ENCODE peak calls at places on chromosomes 2 and 18, in seven cellular contexts. O, W, U, Z, D, R and Y are unnamed samples.

GRCh38 chr2:57542081-57542480 is 504.5 kb upstream of the VRK2 start:
- DNase-seq in O (no peak), W (no peak), U (no peak), Z (no peak), D (no peak), R (peak; percentile 4), Y (no peak)

GRCh38 chr2:129467012-129467779 is 512.3 kb upstream of the RAB6C start:
- DNase-seq in O (no peak), W (no peak), U (no peak), Z (no peak), D (no peak), R (no peak), Y (no peak)

GRCh38 chr2:68730828-68731227 is 3.8 kb upstream of the ARHGAP25 start:
- DNase-seq in O (no peak), W (no peak), U (no peak), Z (peak; percentile 89), D (no peak), R (peak; percentile 89), Y (no peak)

GRCh38 chr2:46010925-46011490 is 286.2 kb upstream of the EPAS1 start:
- DNase-seq in O (no peak), W (no peak), U (peak; percentile 38), Z (peak; percentile 74), D (no peak), R (peak; percentile 66), Y (no peak)

GRCh38 chr2:159445307-159445706 is 158.8 kb upstream of the WDSUB1 start:
- DNase-seq in O (no peak), W (no peak), U (no peak), Z (no peak), D (no peak), R (no peak), Y (no peak)

GRCh38 chr2:75334076-75334475 is 134.8 kb upstream of the TACR1 start:
- DNase-seq in O (no peak), W (no peak), U (no peak), Z (no peak), D (no peak), R (no peak), Y (peak; percentile 86)

GRCh38 chr2:230877737-230878598 is 13.2 kb downstream of the ITM2C start:
- DNase-seq in O (no peak), W (peak; percentile 20), U (no peak), Z (no peak), D (no peak), R (no peak), Y (no peak)

GRCh38 chr2:14702258-14702657 is 69.7 kb downstream of the LRATD1 start:
- DNase-seq in O (no peak), W (no peak), U (no peak), Z (peak; percentile 10), D (no peak), R (no peak), Y (no peak)

GRCh38 chr2:211035548-211036185 is 479.3 kb downstream of the CPS1 start:
- DNase-seq in O (peak; percentile 26), W (no peak), U (peak; percentile 60), Z (peak; percentile 4), D (no peak), R (peak; percentile 46), Y (no peak)

GRCh38 chr2:229407170-229407569 is 136.1 kb upstream of the PID1 start:
- DNase-seq in O (no peak), W (no peak), U (peak; percentile 47), Z (peak; percentile 74), D (no peak), R (peak; percentile 93), Y (peak; percentile 80)

GRCh38 chr18:9736942-9737813 is 29.1 kb downstream of the RAB31 start:
- DNase-seq in O (no peak), W (no peak), U (no peak), Z (peak; percentile 71), D (no peak), R (peak; percentile 50), Y (no peak)

GRCh38 chr2:239285071-239285931 is 115.5 kb downstream of the HDAC4 start:
- DNase-seq in O (no peak), W (no peak), U (no peak), Z (no peak), D (no peak), R (peak; percentile 33), Y (no peak)

GRCh38 chr2:200177971-200178911 is 128.3 kb upstream of the SPATS2L start:
- DNase-seq in O (no peak), W (no peak), U (peak; percentile 57), Z (peak; percentile 71), D (no peak), R (no peak), Y (no peak)

GRCh38 chr2:176637497-176638166 is 368.4 kb downstream of the MTX2 start:
- DNase-seq in O (peak; percentile 36), W (peak; percentile 48), U (peak; percentile 46), Z (peak; percentile 23), D (no peak), R (peak; percentile 24), Y (peak; percentile 26)

DNA sequence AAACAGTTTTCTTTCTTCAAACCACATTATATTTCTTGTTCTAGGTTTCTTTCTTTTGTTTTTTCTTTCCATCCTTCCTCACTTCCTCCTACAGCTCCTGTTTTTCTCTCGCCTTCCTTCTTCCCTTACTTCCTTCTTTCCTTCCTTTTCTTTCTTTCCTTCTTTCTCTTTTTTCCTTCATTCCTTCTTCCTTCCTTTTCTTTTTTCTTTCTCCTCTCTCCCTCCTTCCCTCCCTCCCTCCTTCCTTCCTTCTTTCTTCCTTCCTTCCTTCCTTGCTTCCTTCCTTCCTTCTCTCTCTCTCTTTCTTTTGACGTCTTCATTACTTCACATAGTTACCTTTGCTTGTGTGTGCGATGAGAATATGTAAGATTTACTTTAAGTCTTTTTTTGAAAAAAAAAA is 470.0 kb upstream of the FSIP2 start:
- DNase-seq in O (no peak), W (no peak), U (no peak), Z (no peak), D (no peak), R (no peak), Y (no peak)
- H3K23ac ChIP-seq in O (no peak overlapping the region), W (no peak overlapping the region), U (no peak overlapping the region), Z (no peak overlapping the region), D (no peak overlapping the region), R (no peak overlapping the region), Y (no peak overlapping the region)

DNA sequence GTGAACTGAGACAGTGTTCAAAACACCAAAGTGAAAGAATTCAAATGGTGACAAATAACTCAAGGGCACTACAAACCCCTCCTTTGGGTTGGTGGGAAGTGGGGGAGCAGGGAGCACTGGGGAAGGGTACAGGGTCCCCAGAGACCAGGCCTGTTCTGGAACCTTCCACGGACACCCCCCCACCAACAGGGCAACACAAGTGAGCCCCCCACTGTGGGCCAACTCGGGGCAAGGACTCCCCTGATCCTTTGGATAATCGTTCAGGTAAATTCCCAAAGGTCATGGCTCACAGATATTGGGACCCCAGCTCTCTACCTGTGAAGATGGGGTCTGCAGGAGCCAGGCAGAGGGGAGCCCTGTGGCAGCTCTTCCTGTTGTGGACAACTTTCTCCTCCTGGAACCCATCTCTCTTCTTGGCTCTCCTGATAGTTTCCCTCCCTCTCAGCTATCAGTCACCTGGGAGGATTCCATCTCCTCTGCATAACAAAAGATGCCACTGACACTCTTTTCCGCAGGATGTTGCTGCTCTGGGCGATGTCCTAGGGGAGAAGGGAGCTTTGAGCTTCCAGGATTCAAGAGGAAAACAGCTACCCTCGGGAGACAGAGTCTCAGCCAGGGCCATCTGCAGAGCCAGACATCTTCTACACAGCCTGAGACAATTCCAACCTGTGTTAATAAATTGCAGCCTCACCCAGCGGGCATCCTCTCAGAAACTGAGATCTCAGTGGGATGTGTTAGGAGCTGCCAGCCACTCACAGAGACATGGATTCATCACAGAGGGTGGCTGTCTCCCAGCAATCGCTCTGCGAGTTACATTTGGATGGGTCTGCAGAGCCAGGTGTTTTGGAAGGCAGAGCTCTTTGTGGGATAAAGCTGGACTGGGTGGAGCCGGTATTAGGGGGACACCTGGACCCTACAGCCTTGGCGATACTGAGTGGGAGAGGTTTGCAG is 35.4 kb downstream of the MBP start:
- DNase-seq in O (no peak), W (peak; percentile 82), U (peak; percentile 89), Z (no peak), D (no peak), R (no peak), Y (no peak)
- H3K4ac ChIP-seq in O (no peak overlapping the region), W (no peak overlapping the region), U (peak overlapping the region; percentile 90), Z (peak overlapping the region; percentile 33), D (no peak overlapping the region), R (peak overlapping the region; percentile 24), Y (no peak overlapping the region)

GRCh38 chr18:3058328-3059191 is 45.6 kb upstream of the LPIN2 start:
- DNase-seq in O (no peak), W (no peak), U (no peak), Z (no peak), D (no peak), R (peak; percentile 70), Y (no peak)

GRCh38 chr18:3061581-3062416 is 48.9 kb upstream of the LPIN2 start:
- DNase-seq in O (no peak), W (no peak), U (no peak), Z (peak; percentile 25), D (no peak), R (peak; percentile 59), Y (no peak)

GRCh38 chr18:3059272-3059671 is 46.3 kb upstream of the LPIN2 start:
- DNase-seq in O (no peak), W (no peak), U (no peak), Z (no peak), D (no peak), R (no peak), Y (no peak)

GRCh38 chr18:3062798-3063563 is 50.0 kb upstream of the LPIN2 start:
- DNase-seq in O (peak; percentile 51), W (peak; percentile 76), U (peak; percentile 68), Z (peak; percentile 15), D (no peak), R (peak; percentile 49), Y (peak; percentile 40)

DNA sequence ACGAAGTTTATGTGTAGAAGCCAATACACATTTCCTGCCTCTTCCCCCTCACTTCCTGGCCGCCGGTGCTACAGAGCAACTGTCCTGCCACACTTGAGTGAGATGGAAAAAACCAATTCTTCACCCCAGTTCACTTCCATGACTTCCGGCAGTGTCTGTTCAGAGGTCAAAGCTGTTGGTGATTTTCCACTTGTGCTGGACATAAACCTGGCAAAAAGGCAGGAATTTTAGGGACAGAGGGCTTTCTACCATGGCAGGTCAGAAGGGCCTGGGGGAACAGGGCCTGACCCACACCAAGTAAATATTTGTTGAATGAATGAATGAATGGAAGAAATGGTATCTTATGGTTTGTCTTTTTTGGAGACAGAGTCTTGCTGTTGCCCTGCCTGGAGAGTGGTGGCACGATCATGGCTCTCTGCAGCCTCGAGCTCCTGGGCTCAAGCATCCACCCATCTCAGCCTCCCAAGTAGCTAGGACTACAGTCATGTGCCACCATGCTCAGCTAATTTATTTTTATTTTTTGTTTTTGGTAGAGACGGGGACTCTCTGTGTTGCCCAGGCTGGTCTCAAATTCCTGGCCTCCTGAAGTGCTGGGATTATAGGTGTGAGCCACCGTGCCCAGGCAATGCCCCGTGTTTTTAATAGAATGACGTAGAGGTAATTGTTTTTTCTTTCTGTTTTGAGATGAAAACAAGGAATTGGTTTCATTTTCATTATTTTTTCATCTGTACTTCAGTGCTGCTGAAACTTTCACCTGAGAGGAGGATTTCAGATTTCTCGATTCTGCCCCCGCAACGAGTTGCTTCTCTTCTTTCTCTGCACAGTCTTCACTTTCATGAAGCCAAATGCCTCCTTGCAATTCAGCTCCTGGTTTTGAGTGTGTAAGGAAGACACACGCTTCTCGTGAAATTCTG is 48.0 kb upstream of the LPIN2 start:
- DNase-seq in O (no peak), W (no peak), U (no peak), Z (no peak), D (no peak), R (peak; percentile 54), Y (no peak)
- H3K4me2 ChIP-seq in O (no peak overlapping the region), W (no peak overlapping the region), U (no peak overlapping the region), Z (no peak overlapping the region), D (no peak overlapping the region), R (no peak overlapping the region), Y (no peak overlapping the region)

DNA sequence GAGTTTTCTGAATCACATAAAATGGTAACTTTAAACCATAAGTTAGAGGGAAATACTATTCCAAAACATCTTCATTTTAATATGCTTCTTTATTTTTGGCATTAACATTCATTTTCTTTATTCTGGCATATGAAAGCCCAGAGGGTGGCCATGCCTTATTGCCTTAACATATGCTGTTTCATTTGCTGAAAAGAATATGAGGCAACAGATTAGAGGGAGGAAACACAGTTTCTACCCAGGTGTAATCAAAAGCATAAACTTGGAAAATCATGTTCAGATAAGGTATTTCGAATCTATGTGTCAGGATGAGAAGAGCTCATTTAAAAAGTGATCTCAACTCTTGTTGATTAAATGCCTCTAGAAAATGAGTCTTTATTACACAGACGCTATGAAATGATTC is 380.0 kb upstream of the DSEL start:
- DNase-seq in O (no peak), W (no peak), U (no peak), Z (no peak), D (no peak), R (no peak), Y (no peak)
- H3K23ac ChIP-seq in O (no peak overlapping the region), W (no peak overlapping the region), U (no peak overlapping the region), Z (no peak overlapping the region), D (no peak overlapping the region), R (no peak overlapping the region), Y (no peak overlapping the region)